ENCODE peak calls at places on chromosomes 3 and 15, in ten cellular contexts. One of them, this sample, is unnamed.
A peak's percentile ranks its signal among the peaks of the same experiment; 100 is the strongest.

GRCh38 chr3:23508464-23508863 is 297.3 kb upstream of the UBE2E1 start:
- DNase-seq in mesendoderm: no peak
- DNase-seq in aorta: no peak
- DNase-seq in small intestine: peak; percentile 52
- DNase-seq in substantia nigra: no peak
- DNase-seq in CD8-positive, alpha-beta T cell: no peak
- DNase-seq in lower lobe of right lung: no peak
- DNase-seq in A549: no peak
- DNase-seq in caudate nucleus: no peak
- DNase-seq in SK-N-SH: no peak
- DNase-seq in this sample: no peak

GRCh38 chr15:99174989-99175388 is 70.1 kb downstream of the SYNM start:
- DNase-seq in mesendoderm: peak; percentile 34
- DNase-seq in aorta: no peak
- DNase-seq in small intestine: no peak
- DNase-seq in substantia nigra: no peak
- DNase-seq in CD8-positive, alpha-beta T cell: no peak
- DNase-seq in lower lobe of right lung: no peak
- DNase-seq in A549: no peak
- DNase-seq in caudate nucleus: no peak
- DNase-seq in SK-N-SH: no peak
- DNase-seq in this sample: no peak

GRCh38 chr3:63791974-63792373 is 27.1 kb upstream of the C3orf49 start:
- DNase-seq in mesendoderm: peak; percentile 23
- DNase-seq in aorta: no peak
- DNase-seq in small intestine: peak; percentile 18
- DNase-seq in substantia nigra: no peak
- DNase-seq in CD8-positive, alpha-beta T cell: no peak
- DNase-seq in lower lobe of right lung: no peak
- DNase-seq in A549: no peak
- DNase-seq in caudate nucleus: no peak
- DNase-seq in SK-N-SH: no peak
- DNase-seq in this sample: no peak

GRCh38 chr3:171809513-171810277 is 588 bp downstream of the PLD1 start:
- DNase-seq in mesendoderm: peak; percentile 67
- DNase-seq in aorta: peak; percentile 93
- DNase-seq in small intestine: peak; percentile 84
- DNase-seq in substantia nigra: peak; percentile 80
- DNase-seq in CD8-positive, alpha-beta T cell: peak; percentile 34
- DNase-seq in lower lobe of right lung: peak; percentile 83
- DNase-seq in A549: peak; percentile 67
- DNase-seq in caudate nucleus: peak; percentile 71
- DNase-seq in SK-N-SH: peak; percentile 78
- DNase-seq in this sample: no peak

GRCh38 chr3:193883551-193883950 is 252.4 kb upstream of the HES1 start:
- DNase-seq in mesendoderm: no peak
- DNase-seq in aorta: no peak
- DNase-seq in small intestine: peak; percentile 60
- DNase-seq in substantia nigra: no peak
- DNase-seq in CD8-positive, alpha-beta T cell: no peak
- DNase-seq in lower lobe of right lung: no peak
- DNase-seq in A549: no peak
- DNase-seq in caudate nucleus: no peak
- DNase-seq in SK-N-SH: no peak
- DNase-seq in this sample: no peak

GRCh38 chr15:71057581-71057980 is 57.7 kb upstream of the THSD4 start:
- DNase-seq in mesendoderm: no peak
- DNase-seq in aorta: no peak
- DNase-seq in small intestine: no peak
- DNase-seq in substantia nigra: no peak
- DNase-seq in CD8-positive, alpha-beta T cell: no peak
- DNase-seq in lower lobe of right lung: no peak
- DNase-seq in A549: no peak
- DNase-seq in caudate nucleus: no peak
- DNase-seq in SK-N-SH: no peak
- DNase-seq in this sample: no peak

GRCh38 chr3:110625126-110625798 is 446.4 kb upstream of the NECTIN3 start:
- DNase-seq in mesendoderm: peak; percentile 89
- DNase-seq in aorta: no peak
- DNase-seq in small intestine: no peak
- DNase-seq in substantia nigra: no peak
- DNase-seq in CD8-positive, alpha-beta T cell: no peak
- DNase-seq in lower lobe of right lung: no peak
- DNase-seq in A549: no peak
- DNase-seq in caudate nucleus: no peak
- DNase-seq in SK-N-SH: no peak
- DNase-seq in this sample: no peak

GRCh38 chr15:78197632-78198031 is 36.7 kb downstream of the ACSBG1 start:
- DNase-seq in mesendoderm: no peak
- DNase-seq in aorta: no peak
- DNase-seq in small intestine: no peak
- DNase-seq in substantia nigra: no peak
- DNase-seq in CD8-positive, alpha-beta T cell: no peak
- DNase-seq in lower lobe of right lung: no peak
- DNase-seq in A549: no peak
- DNase-seq in caudate nucleus: no peak
- DNase-seq in SK-N-SH: no peak
- DNase-seq in this sample: no peak

GRCh38 chr15:31280037-31280830 is 46.4 kb upstream of the KLF13 start:
- DNase-seq in mesendoderm: no peak
- DNase-seq in aorta: peak; percentile 46
- DNase-seq in small intestine: no peak
- DNase-seq in substantia nigra: peak; percentile 92
- DNase-seq in CD8-positive, alpha-beta T cell: no peak
- DNase-seq in lower lobe of right lung: no peak
- DNase-seq in A549: no peak
- DNase-seq in caudate nucleus: peak; percentile 90
- DNase-seq in SK-N-SH: peak; percentile 50
- DNase-seq in this sample: peak; percentile 68

GRCh38 chr3:78322780-78323179 is 1282.9 kb downstream of the ROBO2 start:
- DNase-seq in mesendoderm: no peak
- DNase-seq in aorta: no peak
- DNase-seq in small intestine: no peak
- DNase-seq in substantia nigra: no peak
- DNase-seq in CD8-positive, alpha-beta T cell: no peak
- DNase-seq in lower lobe of right lung: no peak
- DNase-seq in A549: no peak
- DNase-seq in caudate nucleus: no peak
- DNase-seq in SK-N-SH: no peak
- DNase-seq in this sample: no peak

GRCh38 chr3:42638339-42638842 is 15.1 kb upstream of the ZBTB47 start:
- DNase-seq in mesendoderm: no peak
- DNase-seq in aorta: no peak
- DNase-seq in small intestine: no peak
- DNase-seq in substantia nigra: no peak
- DNase-seq in CD8-positive, alpha-beta T cell: no peak
- DNase-seq in lower lobe of right lung: no peak
- DNase-seq in A549: no peak
- DNase-seq in caudate nucleus: no peak
- DNase-seq in SK-N-SH: no peak
- DNase-seq in this sample: no peak

GRCh38 chr15:41843571-41843970 is 4.9 kb downstream of the PLA2G4B start:
- DNase-seq in mesendoderm: no peak
- DNase-seq in aorta: no peak
- DNase-seq in small intestine: no peak
- DNase-seq in substantia nigra: no peak
- DNase-seq in CD8-positive, alpha-beta T cell: no peak
- DNase-seq in lower lobe of right lung: no peak
- DNase-seq in A549: no peak
- DNase-seq in caudate nucleus: no peak
- DNase-seq in SK-N-SH: no peak
- DNase-seq in this sample: no peak
- H3K27ac ChIP-seq in mesendoderm: no peak overlapping the region
- H3K27ac ChIP-seq in aorta: no peak overlapping the region
- H3K27ac ChIP-seq in small intestine: no peak overlapping the region
- H3K27ac ChIP-seq in substantia nigra: no peak overlapping the region
- H3K27ac ChIP-seq in CD8-positive, alpha-beta T cell: no peak overlapping the region
- H3K27ac ChIP-seq in lower lobe of right lung: no peak overlapping the region
- H3K27ac ChIP-seq in A549: no peak overlapping the region
- H3K27ac ChIP-seq in caudate nucleus: no peak overlapping the region
- H3K27ac ChIP-seq in SK-N-SH: no peak overlapping the region
- H3K27ac ChIP-seq in this sample: no peak overlapping the region

GRCh38 chr3:51279448-51279847 is 105.6 kb upstream of the MANF start:
- DNase-seq in mesendoderm: no peak
- DNase-seq in aorta: no peak
- DNase-seq in small intestine: no peak
- DNase-seq in substantia nigra: no peak
- DNase-seq in CD8-positive, alpha-beta T cell: no peak
- DNase-seq in lower lobe of right lung: no peak
- DNase-seq in A549: no peak
- DNase-seq in caudate nucleus: no peak
- DNase-seq in SK-N-SH: no peak
- DNase-seq in this sample: no peak

GRCh38 chr3:51283421-51283820 is 101.7 kb upstream of the MANF start:
- DNase-seq in mesendoderm: no peak
- DNase-seq in aorta: no peak
- DNase-seq in small intestine: no peak
- DNase-seq in substantia nigra: no peak
- DNase-seq in CD8-positive, alpha-beta T cell: no peak
- DNase-seq in lower lobe of right lung: no peak
- DNase-seq in A549: no peak
- DNase-seq in caudate nucleus: no peak
- DNase-seq in SK-N-SH: no peak
- DNase-seq in this sample: no peak

GRCh38 chr3:51280171-51280570 is 104.9 kb upstream of the MANF start:
- DNase-seq in mesendoderm: no peak
- DNase-seq in aorta: no peak
- DNase-seq in small intestine: no peak
- DNase-seq in substantia nigra: peak; percentile 54
- DNase-seq in CD8-positive, alpha-beta T cell: no peak
- DNase-seq in lower lobe of right lung: no peak
- DNase-seq in A549: no peak
- DNase-seq in caudate nucleus: peak; percentile 34
- DNase-seq in SK-N-SH: no peak
- DNase-seq in this sample: no peak

DNA sequence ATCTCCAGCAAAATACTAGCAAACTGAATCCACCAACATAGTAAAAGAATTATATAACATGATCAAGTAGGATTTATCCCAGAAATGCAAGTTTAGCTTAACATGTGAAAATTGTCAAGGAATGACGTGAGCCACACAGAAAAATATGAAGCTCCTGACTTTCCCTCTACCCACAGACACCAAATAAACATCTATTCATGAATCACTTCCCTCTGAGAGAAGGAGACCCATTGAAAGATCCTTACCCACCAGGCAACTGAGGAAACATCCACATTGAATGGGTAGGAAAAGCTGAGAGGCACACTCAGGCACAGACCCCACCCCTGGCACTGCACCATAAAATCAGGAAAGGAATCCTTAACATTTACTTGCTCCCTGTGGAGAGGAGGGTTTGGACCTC is 102.2 kb upstream of the MANF start:
- DNase-seq in mesendoderm: no peak
- DNase-seq in aorta: no peak
- DNase-seq in small intestine: no peak
- DNase-seq in substantia nigra: no peak
- DNase-seq in CD8-positive, alpha-beta T cell: no peak
- DNase-seq in lower lobe of right lung: no peak
- DNase-seq in A549: no peak
- DNase-seq in caudate nucleus: no peak
- DNase-seq in SK-N-SH: no peak
- DNase-seq in this sample: no peak
- H3K27ac ChIP-seq in mesendoderm: no peak overlapping the region
- H3K27ac ChIP-seq in aorta: no peak overlapping the region
- H3K27ac ChIP-seq in small intestine: no peak overlapping the region
- H3K27ac ChIP-seq in substantia nigra: no peak overlapping the region
- H3K27ac ChIP-seq in CD8-positive, alpha-beta T cell: no peak overlapping the region
- H3K27ac ChIP-seq in lower lobe of right lung: no peak overlapping the region
- H3K27ac ChIP-seq in A549: no peak overlapping the region
- H3K27ac ChIP-seq in caudate nucleus: no peak overlapping the region
- H3K27ac ChIP-seq in SK-N-SH: no peak overlapping the region
- H3K27ac ChIP-seq in this sample: no peak overlapping the region

GRCh38 chr15:88636039-88636438 is 2.8 kb upstream of the ISG20 start:
- DNase-seq in mesendoderm: peak; percentile 64
- DNase-seq in aorta: no peak
- DNase-seq in small intestine: peak; percentile 83
- DNase-seq in substantia nigra: no peak
- DNase-seq in CD8-positive, alpha-beta T cell: peak; percentile 79
- DNase-seq in lower lobe of right lung: peak; percentile 61
- DNase-seq in A549: no peak
- DNase-seq in caudate nucleus: no peak
- DNase-seq in SK-N-SH: no peak
- DNase-seq in this sample: peak; percentile 83
- H3K27ac ChIP-seq in mesendoderm: no peak overlapping the region
- H3K27ac ChIP-seq in aorta: no peak overlapping the region
- H3K27ac ChIP-seq in small intestine: peak overlapping the region; percentile 98
- H3K27ac ChIP-seq in substantia nigra: no peak overlapping the region
- H3K27ac ChIP-seq in CD8-positive, alpha-beta T cell: peak overlapping the region; percentile 97
- H3K27ac ChIP-seq in lower lobe of right lung: peak overlapping the region; percentile 98
- H3K27ac ChIP-seq in A549: no peak overlapping the region
- H3K27ac ChIP-seq in caudate nucleus: no peak overlapping the region
- H3K27ac ChIP-seq in SK-N-SH: no peak overlapping the region
- H3K27ac ChIP-seq in this sample: no peak overlapping the region

GRCh38 chr3:71614426-71614825 is 30.9 kb upstream of the FOXP1 start:
- DNase-seq in mesendoderm: no peak
- DNase-seq in aorta: no peak
- DNase-seq in small intestine: no peak
- DNase-seq in substantia nigra: no peak
- DNase-seq in CD8-positive, alpha-beta T cell: no peak
- DNase-seq in lower lobe of right lung: no peak
- DNase-seq in A549: no peak
- DNase-seq in caudate nucleus: no peak
- DNase-seq in SK-N-SH: no peak
- DNase-seq in this sample: no peak
- H3K27ac ChIP-seq in mesendoderm: no peak overlapping the region
- H3K27ac ChIP-seq in aorta: no peak overlapping the region
- H3K27ac ChIP-seq in small intestine: no peak overlapping the region
- H3K27ac ChIP-seq in substantia nigra: no peak overlapping the region
- H3K27ac ChIP-seq in CD8-positive, alpha-beta T cell: no peak overlapping the region
- H3K27ac ChIP-seq in lower lobe of right lung: no peak overlapping the region
- H3K27ac ChIP-seq in A549: no peak overlapping the region
- H3K27ac ChIP-seq in caudate nucleus: no peak overlapping the region
- H3K27ac ChIP-seq in SK-N-SH: no peak overlapping the region
- H3K27ac ChIP-seq in this sample: no peak overlapping the region

DNA sequence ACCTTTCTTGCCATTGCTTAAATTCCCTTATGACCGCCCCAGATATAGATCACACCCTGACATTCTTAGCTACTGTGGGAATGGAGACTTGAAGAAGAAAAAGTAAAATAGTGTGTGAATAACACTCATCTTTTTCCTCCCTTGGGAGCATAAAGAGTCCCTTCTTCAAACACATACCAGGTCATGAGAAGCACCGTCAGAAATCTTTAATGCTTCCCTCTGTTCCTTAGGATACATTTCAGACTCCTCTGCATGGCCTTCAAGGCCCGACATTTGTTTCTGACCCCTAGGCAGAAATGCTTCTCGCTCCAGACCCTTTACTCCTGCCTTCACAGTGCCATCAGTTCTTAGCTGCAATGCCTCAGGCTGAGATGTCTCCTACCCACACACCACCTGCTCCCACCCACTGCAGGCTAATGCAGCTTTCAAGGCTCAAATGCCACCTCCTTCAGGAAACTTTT is 143.8 kb upstream of the IL12A start:
- DNase-seq in mesendoderm: no peak
- DNase-seq in aorta: no peak
- DNase-seq in small intestine: no peak
- DNase-seq in substantia nigra: no peak
- DNase-seq in CD8-positive, alpha-beta T cell: no peak
- DNase-seq in lower lobe of right lung: no peak
- DNase-seq in A549: no peak
- DNase-seq in caudate nucleus: no peak
- DNase-seq in SK-N-SH: no peak
- DNase-seq in this sample: no peak
- H3K27ac ChIP-seq in mesendoderm: no peak overlapping the region
- H3K27ac ChIP-seq in aorta: peak overlapping the region; percentile 33
- H3K27ac ChIP-seq in small intestine: no peak overlapping the region
- H3K27ac ChIP-seq in substantia nigra: peak overlapping the region; percentile 83
- H3K27ac ChIP-seq in CD8-positive, alpha-beta T cell: no peak overlapping the region
- H3K27ac ChIP-seq in lower lobe of right lung: peak overlapping the region; percentile 39
- H3K27ac ChIP-seq in A549: no peak overlapping the region
- H3K27ac ChIP-seq in caudate nucleus: peak overlapping the region; percentile 88
- H3K27ac ChIP-seq in SK-N-SH: peak overlapping the region; percentile 80
- H3K27ac ChIP-seq in this sample: no peak overlapping the region

This sample was measured in kidney.